ENCODE peak calls at places on chromosomes 12 and 14, in four cellular contexts. Z, C, N and S are unnamed samples.

GRCh38 chr12:7948585-7949264 is 12.7 kb upstream of the SLC2A3 start:
- DNase-seq in Z (no peak), C (no peak), N (no peak), S (no peak)

GRCh38 chr12:56197921-56198635 is 8.8 kb upstream of the SMARCC2 start:
- DNase-seq in C (no peak), Z (no peak), N (no peak), S (no peak)

GRCh38 chr12:95546491-95546813 is 4.8 kb downstream of the USP44 start:
- DNase-seq in N (no peak), C (no peak), Z (no peak), S (no peak)

GRCh38 chr12:12176402-12176801 is 90.4 kb downstream of the LRP6 start:
- DNase-seq in C (peak), Z (peak), N (no peak), S (peak)

GRCh38 chr12:56104815-56105476 is 587 bp downstream of the PA2G4 start:
- DNase-seq in C (no peak), Z (peak), N (peak), S (no peak)

GRCh38 chr12:95881331-95881955 is 22.7 kb downstream of the SNRPF start:
- DNase-seq in C (no peak), N (peak), Z (no peak), S (no peak)

GRCh38 chr12:22286569-22286968 is 47.9 kb downstream of the ST8SIA1 start:
- DNase-seq in N (peak), Z (no peak), C (no peak), S (no peak)

GRCh38 chr14:63343878-63344277 is 25.1 kb upstream of the GPHB5 start:
- DNase-seq in Z (no peak), C (no peak), N (peak), S (no peak)

GRCh38 chr12:106248849-106249371 is 1.1 kb upstream of the CKAP4 start:
- DNase-seq in N (peak), C (no peak), Z (peak), S (no peak)

GRCh38 chr14:45254771-45255170 is 1.8 kb upstream of the MIS18BP1 start:
- DNase-seq in C (no peak), N (no peak), Z (no peak), S (no peak)

GRCh38 chr12:66776974-66777373 is 98.1 kb upstream of the GRIP1 start:
- DNase-seq in N (no peak), C (peak), Z (no peak), S (peak)

GRCh38 chr14:68365228-68365627 is 427.6 kb downstream of the ZFP36L1 start:
- DNase-seq in C (no peak), Z (no peak), N (peak), S (no peak)

GRCh38 chr12:68359669-68360068 is 27.5 kb upstream of the MDM1 start:
- DNase-seq in N (no peak), C (no peak), Z (no peak), S (no peak)
- TF ChIP-seq CTCF in N (no peak), C (no peak), Z (no peak), S (no peak)

GRCh38 chr12:62986844-62987243 is 51.9 kb upstream of the PPM1H start:
- DNase-seq in N (no peak), C (no peak), Z (no peak), S (no peak)
- TF ChIP-seq CTCF in N (no peak), C (no peak), Z (no peak), S (no peak)

GRCh38 chr12:51819851-51820720 is 28.4 kb downstream of the FIGNL2 start:
- DNase-seq in C (no peak), N (no peak), Z (no peak), S (no peak)
- TF ChIP-seq CTCF in C (no peak), N (no peak), Z (no peak), S (no peak)

GRCh38 chr14:106843376-106843775 is 1317.0 kb downstream of the TMEM121 start:
- DNase-seq in C (no peak), Z (peak), N (no peak), S (no peak)
- TF ChIP-seq CTCF in C (peak), Z (peak), N (no peak), S (no peak)